ENCODE peak calls at places on chromosome 18, in four cellular contexts. One of them, this sample, is unnamed.
A peak's percentile ranks its signal among the peaks of the same experiment; 100 is the strongest.

GRCh38 chr18:75592527-75592926 is 165.0 kb upstream of the SMIM21 start:
- DNase-seq in cortex of kidney: no peak
- DNase-seq in NCI-H1417: peak; percentile 17
- DNase-seq in NCI-H2107: no peak
- DNase-seq in this sample: no peak

GRCh38 chr18:12336251-12336650 is 28.2 kb downstream of the TUBB6 start:
- DNase-seq in cortex of kidney: no peak
- DNase-seq in NCI-H1417: no peak
- DNase-seq in NCI-H2107: no peak
- DNase-seq in this sample: no peak

GRCh38 chr18:56068030-56068671 is 480.2 kb upstream of the TCF4 start:
- DNase-seq in cortex of kidney: no peak
- DNase-seq in NCI-H1417: peak; percentile 29
- DNase-seq in NCI-H2107: no peak
- DNase-seq in this sample: no peak

GRCh38 chr18:3481696-3482210 is 31.8 kb downstream of the TGIF1 start:
- DNase-seq in cortex of kidney: no peak
- DNase-seq in NCI-H1417: peak; percentile 20
- DNase-seq in NCI-H2107: no peak
- DNase-seq in this sample: no peak

GRCh38 chr18:35089382-35089781 is 48.2 kb downstream of the MAPRE2 start:
- DNase-seq in cortex of kidney: no peak
- DNase-seq in NCI-H1417: no peak
- DNase-seq in NCI-H2107: no peak
- DNase-seq in this sample: no peak

GRCh38 chr18:35797961-35798360 is 174.5 kb upstream of the RMP24 start:
- DNase-seq in cortex of kidney: no peak
- DNase-seq in NCI-H1417: no peak
- DNase-seq in NCI-H2107: no peak
- DNase-seq in this sample: no peak

GRCh38 chr18:48939368-48940097 is 11.2 kb downstream of the SMAD7 start:
- DNase-seq in cortex of kidney: no peak
- DNase-seq in NCI-H1417: no peak
- DNase-seq in NCI-H2107: no peak
- DNase-seq in this sample: no peak

GRCh38 chr18:79775441-79776221 is 22.1 kb upstream of the KCNG2 start:
- DNase-seq in cortex of kidney: no peak
- DNase-seq in NCI-H1417: no peak
- DNase-seq in NCI-H2107: no peak
- DNase-seq in this sample: no peak

GRCh38 chr18:78681934-78682333 is 297.7 kb upstream of the SALL3 start:
- DNase-seq in cortex of kidney: no peak
- DNase-seq in NCI-H1417: no peak
- DNase-seq in NCI-H2107: no peak
- DNase-seq in this sample: no peak

GRCh38 chr18:75066223-75066622 is 142.7 kb downstream of the PTGR3 start:
- DNase-seq in cortex of kidney: no peak
- DNase-seq in NCI-H1417: peak; percentile 45
- DNase-seq in NCI-H2107: no peak
- DNase-seq in this sample: no peak

GRCh38 chr18:36903215-36903928 is 74.4 kb downstream of the KIAA1328 start:
- DNase-seq in cortex of kidney: no peak
- DNase-seq in NCI-H1417: no peak
- DNase-seq in NCI-H2107: no peak
- DNase-seq in this sample: no peak

GRCh38 chr18:63285332-63285731 is 34.2 kb downstream of the BCL2 start:
- DNase-seq in cortex of kidney: no peak
- DNase-seq in NCI-H1417: no peak
- DNase-seq in NCI-H2107: no peak
- DNase-seq in this sample: no peak

GRCh38 chr18:35267161-35267651 is 22.8 kb downstream of the ZSCAN30 start:
- DNase-seq in cortex of kidney: no peak
- DNase-seq in NCI-H1417: peak; percentile 96
- DNase-seq in NCI-H2107: peak; percentile 87
- DNase-seq in this sample: peak; percentile 84

GRCh38 chr18:41073372-41073954 is 881.6 kb upstream of the PIK3C3 start:
- DNase-seq in cortex of kidney: no peak
- DNase-seq in NCI-H1417: no peak
- DNase-seq in NCI-H2107: no peak
- DNase-seq in this sample: no peak

GRCh38 chr18:5159080-5159479 is 38.0 kb downstream of the AKAIN1 start:
- DNase-seq in cortex of kidney: no peak
- DNase-seq in NCI-H1417: no peak
- DNase-seq in NCI-H2107: no peak
- DNase-seq in this sample: no peak

GRCh38 chr18:79513381-79514081 is 117.8 kb downstream of the NFATC1 start:
- DNase-seq in cortex of kidney: no peak
- DNase-seq in NCI-H1417: no peak
- DNase-seq in NCI-H2107: no peak
- DNase-seq in this sample: no peak

GRCh38 chr18:6627621-6628020 is 101.9 kb upstream of the ARHGAP28 start:
- DNase-seq in cortex of kidney: no peak
- DNase-seq in NCI-H1417: no peak
- DNase-seq in NCI-H2107: no peak
- DNase-seq in this sample: no peak

GRCh38 chr18:36179562-36180334 is 7.5 kb upstream of the MOCOS start:
- DNase-seq in cortex of kidney: no peak
- DNase-seq in NCI-H1417: no peak
- DNase-seq in NCI-H2107: no peak
- DNase-seq in this sample: no peak

GRCh38 chr18:12061685-12062084 is 32.0 kb upstream of the ANKRD62 start:
- DNase-seq in cortex of kidney: no peak
- DNase-seq in NCI-H1417: peak; percentile 19
- DNase-seq in NCI-H2107: no peak
- DNase-seq in this sample: no peak

GRCh38 chr18:39863916-39864315 is 2091.1 kb upstream of the PIK3C3 start:
- DNase-seq in cortex of kidney: no peak
- DNase-seq in NCI-H1417: no peak
- DNase-seq in NCI-H2107: no peak
- DNase-seq in this sample: no peak

GRCh38 chr18:49795612-49796552 is 17.5 kb downstream of the ACAA2 start:
- DNase-seq in cortex of kidney: no peak
- DNase-seq in NCI-H1417: no peak
- DNase-seq in NCI-H2107: no peak
- DNase-seq in this sample: no peak

GRCh38 chr18:13036622-13037320 is 45.6 kb downstream of the CEP192 start:
- DNase-seq in cortex of kidney: no peak
- DNase-seq in NCI-H1417: no peak
- DNase-seq in NCI-H2107: no peak
- DNase-seq in this sample: no peak

GRCh38 chr18:63237911-63238710 is 81.5 kb downstream of the BCL2 start:
- DNase-seq in cortex of kidney: no peak
- DNase-seq in NCI-H1417: no peak
- DNase-seq in NCI-H2107: no peak
- DNase-seq in this sample: peak; percentile 23

GRCh38 chr18:70781860-70782453 is 493.1 kb downstream of the SOCS6 start:
- DNase-seq in cortex of kidney: no peak
- DNase-seq in NCI-H1417: peak; percentile 87
- DNase-seq in NCI-H2107: peak; percentile 10
- DNase-seq in this sample: peak; percentile 59

GRCh38 chr18:10116574-10116973 is 202.8 kb downstream of the VAPA start:
- DNase-seq in cortex of kidney: no peak
- DNase-seq in NCI-H1417: no peak
- DNase-seq in NCI-H2107: no peak
- DNase-seq in this sample: peak; percentile 53

GRCh38 chr18:78160961-78161656 is 818.5 kb upstream of the SALL3 start:
- DNase-seq in cortex of kidney: no peak
- DNase-seq in NCI-H1417: peak; percentile 46
- DNase-seq in NCI-H2107: no peak
- DNase-seq in this sample: no peak

GRCh38 chr18:48238206-48238605 is 171.0 kb downstream of the ZBTB7C start:
- DNase-seq in cortex of kidney: no peak
- DNase-seq in NCI-H1417: no peak
- DNase-seq in NCI-H2107: no peak
- DNase-seq in this sample: no peak

GRCh38 chr18:48330016-48330991 is 78.9 kb downstream of the ZBTB7C start:
- DNase-seq in cortex of kidney: no peak
- DNase-seq in NCI-H1417: no peak
- DNase-seq in NCI-H2107: no peak
- DNase-seq in this sample: peak; percentile 6

GRCh38 chr18:36672437-36673344 is 156.1 kb downstream of the TPGS2 start:
- DNase-seq in cortex of kidney: no peak
- DNase-seq in NCI-H1417: peak; percentile 86
- DNase-seq in NCI-H2107: peak; percentile 72
- DNase-seq in this sample: no peak

This sample was measured in Caco-2.